ENCODE peak calls at places on chromosomes 12 and 14, in four cellular contexts. F is memory B cell, P is esophagus squamous epithelium, T is lower leg skin. R is an unnamed sample.

GRCh38 chr12:25769076-25769945 is 189.2 kb upstream of the RASSF8 start:
- DNase-seq in F (no peak), P (no peak), T (no peak), R (peak)

GRCh38 chr14:94056579-94057308 is 24.3 kb downstream of the DDX24 start:
- DNase-seq in F (no peak), P (no peak), T (peak), R (no peak)

GRCh38 chr12:26830783-26831601 is 2.0 kb downstream of the ITPR2 start:
- DNase-seq in F (no peak), P (no peak), T (peak), R (no peak)

GRCh38 chr14:59116984-59117415 is 71.5 kb upstream of the DAAM1 start:
- DNase-seq in F (no peak), P (no peak), T (no peak), R (no peak)

GRCh38 chr12:27602516-27602915 is 78.5 kb downstream of the PPFIBP1 start:
- DNase-seq in F (no peak), P (no peak), T (no peak), R (no peak)

GRCh38 chr14:20614038-20614840 is 23.1 kb upstream of the RNASE12 start:
- DNase-seq in F (no peak), P (no peak), T (no peak), R (no peak)

GRCh38 chr12:69278814-69279782 is 39.7 kb downstream of the CPSF6 start:
- DNase-seq in F (no peak), P (no peak), T (no peak), R (no peak)

GRCh38 chr12:79071498-79071897 is 206.9 kb downstream of the SYT1 start:
- DNase-seq in F (no peak), P (no peak), T (no peak), R (no peak)